ENCODE peak calls at places on chromosomes 5 and 9, in four cellular contexts. One of them, this sample, is unnamed.

GRCh38 chr5:145853952-145854351 is 18.8 kb upstream of the PRELID2 start:
- DNase-seq in Panc1: no peak
- DNase-seq in NT2/D1: no peak
- DNase-seq in M059J: no peak
- DNase-seq in this sample: no peak

GRCh38 chr9:29640507-29640906 is 2067.2 kb upstream of the C9orf72 start:
- DNase-seq in Panc1: no peak
- DNase-seq in NT2/D1: no peak
- DNase-seq in M059J: peak
- DNase-seq in this sample: no peak

GRCh38 chr9:137070906-137071275 is 534 bp upstream of the SAPCD2 start:
- DNase-seq in Panc1: no peak
- DNase-seq in NT2/D1: no peak
- DNase-seq in M059J: peak
- DNase-seq in this sample: no peak

GRCh38 chr9:94802795-94803194 is 76.3 kb downstream of the AOPEP start:
- DNase-seq in Panc1: no peak
- DNase-seq in NT2/D1: no peak
- DNase-seq in M059J: peak
- DNase-seq in this sample: no peak

GRCh38 chr5:34698754-34699153 is 42.6 kb downstream of the RAI14 start:
- DNase-seq in Panc1: no peak
- DNase-seq in NT2/D1: no peak
- DNase-seq in M059J: no peak
- DNase-seq in this sample: no peak

GRCh38 chr5:110917161-110917875 is 154.2 kb upstream of the TSLP start:
- DNase-seq in Panc1: no peak
- DNase-seq in NT2/D1: no peak
- DNase-seq in M059J: peak
- DNase-seq in this sample: no peak

GRCh38 chr9:109908459-109909390 is 128.7 kb downstream of the PALM2AKAP2 start:
- DNase-seq in Panc1: no peak
- DNase-seq in NT2/D1: no peak
- DNase-seq in M059J: peak
- DNase-seq in this sample: no peak

GRCh38 chr5:172443441-172444109 is 10.8 kb downstream of the SH3PXD2B start:
- DNase-seq in Panc1: no peak
- DNase-seq in NT2/D1: no peak
- DNase-seq in M059J: peak
- DNase-seq in this sample: no peak

GRCh38 chr9:20044686-20045085 is 255.8 kb upstream of the SLC24A2 start:
- DNase-seq in Panc1: no peak
- DNase-seq in NT2/D1: no peak
- DNase-seq in M059J: peak
- DNase-seq in this sample: no peak

GRCh38 chr5:142053434-142054253 is 40.8 kb upstream of the GNPDA1 start:
- DNase-seq in Panc1: no peak
- DNase-seq in NT2/D1: peak
- DNase-seq in M059J: peak
- DNase-seq in this sample: peak

GRCh38 chr9:114058688-114059046 is 19.4 kb downstream of the AMBP start:
- DNase-seq in Panc1: no peak
- DNase-seq in NT2/D1: no peak
- DNase-seq in M059J: no peak
- DNase-seq in this sample: no peak

GRCh38 chr5:122019936-122020590 is 58.0 kb downstream of the LOX start:
- DNase-seq in Panc1: no peak
- DNase-seq in NT2/D1: no peak
- DNase-seq in M059J: peak
- DNase-seq in this sample: no peak

GRCh38 chr5:119347996-119348395 is 7.8 kb upstream of the TNFAIP8 start:
- DNase-seq in Panc1: no peak
- DNase-seq in NT2/D1: no peak
- DNase-seq in M059J: no peak
- DNase-seq in this sample: peak

GRCh38 chr5:87909382-87909781 is 359.3 kb downstream of the TMEM161B start:
- DNase-seq in Panc1: no peak
- DNase-seq in NT2/D1: peak
- DNase-seq in M059J: no peak
- DNase-seq in this sample: no peak

GRCh38 chr5:124643306-124643705 is 103.1 kb downstream of the ZNF608 start:
- DNase-seq in Panc1: no peak
- DNase-seq in NT2/D1: no peak
- DNase-seq in M059J: no peak
- DNase-seq in this sample: no peak

GRCh38 chr9:74824654-74825053 is 63.1 kb downstream of the TRPM6 start:
- DNase-seq in Panc1: no peak
- DNase-seq in NT2/D1: no peak
- DNase-seq in M059J: peak
- DNase-seq in this sample: peak

GRCh38 chr9:42396318-42396717 is 212.9 kb downstream of the SPATA31A6 start:
- DNase-seq in Panc1: no peak
- DNase-seq in NT2/D1: no peak
- DNase-seq in M059J: no peak
- DNase-seq in this sample: no peak

GRCh38 chr9:36865731-36866635 is 168.1 kb downstream of the PAX5 start:
- DNase-seq in Panc1: no peak
- DNase-seq in NT2/D1: no peak
- DNase-seq in M059J: no peak
- DNase-seq in this sample: no peak

GRCh38 chr5:106418196-106418595 is 1252.5 kb downstream of the EFNA5 start:
- DNase-seq in Panc1: no peak
- DNase-seq in NT2/D1: no peak
- DNase-seq in M059J: peak
- DNase-seq in this sample: no peak

This sample was measured in SK-N-MC.